ENCODE peak calls at places on chromosomes 11 and 22, in nine cellular contexts. One of them, this sample, is unnamed.

GRCh38 chr11:1830500-1831223 is 4.1 kb upstream of the SYT8 start:
- DNase-seq in HFF-Myc: no peak
- DNase-seq in osteoblast: peak; percentile 93
- DNase-seq in psoas muscle: no peak
- DNase-seq in choroid plexus epithelial cell: no peak
- DNase-seq in GM12865: peak; percentile 58
- DNase-seq in AG09309: no peak
- DNase-seq in bronchial epithelial cell: peak; percentile 96
- DNase-seq in tibial nerve: no peak
- DNase-seq in this sample: peak; percentile 45

GRCh38 chr22:47309476-47309875 is 547.0 kb downstream of the TBC1D22A start:
- DNase-seq in HFF-Myc: no peak
- DNase-seq in choroid plexus epithelial cell: no peak
- DNase-seq in tibial nerve: no peak
- DNase-seq in osteoblast: no peak
- DNase-seq in AG09309: no peak
- DNase-seq in psoas muscle: no peak
- DNase-seq in bronchial epithelial cell: no peak
- DNase-seq in GM12865: no peak
- DNase-seq in this sample: no peak

GRCh38 chr22:16601437-16602223 is 9.0 kb upstream of the CCT8L2 start:
- DNase-seq in psoas muscle: no peak
- DNase-seq in tibial nerve: no peak
- DNase-seq in GM12865: no peak
- DNase-seq in HFF-Myc: no peak
- DNase-seq in osteoblast: no peak
- DNase-seq in AG09309: no peak
- DNase-seq in bronchial epithelial cell: no peak
- DNase-seq in choroid plexus epithelial cell: no peak
- DNase-seq in this sample: no peak

GRCh38 chr22:35380537-35381423 is at the start of gene HMOX1:
- DNase-seq in psoas muscle: peak; percentile 97
- DNase-seq in bronchial epithelial cell: peak; percentile 61
- DNase-seq in GM12865: peak; percentile 91
- DNase-seq in HFF-Myc: peak; percentile 20
- DNase-seq in osteoblast: peak; percentile 97
- DNase-seq in tibial nerve: peak; percentile 90
- DNase-seq in AG09309: peak; percentile 71
- DNase-seq in choroid plexus epithelial cell: peak; percentile 91
- DNase-seq in this sample: peak; percentile 92

GRCh38 chr22:36430863-36431262 is 43.1 kb upstream of the MYH9 start:
- DNase-seq in tibial nerve: no peak
- DNase-seq in HFF-Myc: no peak
- DNase-seq in osteoblast: peak; percentile 76
- DNase-seq in GM12865: no peak
- DNase-seq in psoas muscle: no peak
- DNase-seq in bronchial epithelial cell: no peak
- DNase-seq in AG09309: no peak
- DNase-seq in choroid plexus epithelial cell: peak; percentile 47
- DNase-seq in this sample: no peak

GRCh38 chr11:94884322-94884721 is 89.0 kb downstream of the CWC15 start:
- DNase-seq in choroid plexus epithelial cell: no peak
- DNase-seq in psoas muscle: no peak
- DNase-seq in bronchial epithelial cell: no peak
- DNase-seq in GM12865: no peak
- DNase-seq in AG09309: no peak
- DNase-seq in tibial nerve: no peak
- DNase-seq in osteoblast: no peak
- DNase-seq in HFF-Myc: no peak
- DNase-seq in this sample: peak; percentile 38

GRCh38 chr11:39965701-39966100 is 1493.8 kb downstream of the LRRC4C start:
- DNase-seq in tibial nerve: no peak
- DNase-seq in choroid plexus epithelial cell: no peak
- DNase-seq in osteoblast: no peak
- DNase-seq in psoas muscle: no peak
- DNase-seq in AG09309: no peak
- DNase-seq in HFF-Myc: no peak
- DNase-seq in GM12865: no peak
- DNase-seq in bronchial epithelial cell: no peak
- DNase-seq in this sample: no peak

GRCh38 chr11:77283101-77283500 is 18.4 kb downstream of the GDPD4 start:
- DNase-seq in GM12865: no peak
- DNase-seq in choroid plexus epithelial cell: no peak
- DNase-seq in tibial nerve: no peak
- DNase-seq in psoas muscle: no peak
- DNase-seq in AG09309: no peak
- DNase-seq in HFF-Myc: no peak
- DNase-seq in osteoblast: no peak
- DNase-seq in bronchial epithelial cell: no peak
- DNase-seq in this sample: no peak

GRCh38 chr11:85123752-85124231 is 503.4 kb downstream of the DLG2 start:
- DNase-seq in tibial nerve: no peak
- DNase-seq in osteoblast: peak; percentile 35
- DNase-seq in HFF-Myc: no peak
- DNase-seq in psoas muscle: no peak
- DNase-seq in bronchial epithelial cell: no peak
- DNase-seq in GM12865: peak; percentile 68
- DNase-seq in AG09309: no peak
- DNase-seq in choroid plexus epithelial cell: no peak
- DNase-seq in this sample: no peak

GRCh38 chr11:68889948-68890446 is 13.6 kb downstream of the MRPL21 start:
- DNase-seq in tibial nerve: peak; percentile 62
- DNase-seq in HFF-Myc: peak; percentile 98
- DNase-seq in choroid plexus epithelial cell: peak; percentile 89
- DNase-seq in psoas muscle: peak; percentile 69
- DNase-seq in AG09309: peak; percentile 74
- DNase-seq in GM12865: no peak
- DNase-seq in osteoblast: peak; percentile 88
- DNase-seq in bronchial epithelial cell: no peak
- DNase-seq in this sample: peak; percentile 87

GRCh38 chr11:134040386-134041297 is 28.2 kb upstream of the JAM3 start:
- DNase-seq in tibial nerve: no peak
- DNase-seq in GM12865: no peak
- DNase-seq in psoas muscle: no peak
- DNase-seq in choroid plexus epithelial cell: peak; percentile 35
- DNase-seq in AG09309: no peak
- DNase-seq in osteoblast: peak; percentile 85
- DNase-seq in HFF-Myc: no peak
- DNase-seq in bronchial epithelial cell: peak; percentile 58
- DNase-seq in this sample: no peak

GRCh38 chr11:115159122-115159665 is 345.0 kb downstream of the CADM1 start:
- DNase-seq in bronchial epithelial cell: no peak
- DNase-seq in osteoblast: no peak
- DNase-seq in psoas muscle: no peak
- DNase-seq in tibial nerve: no peak
- DNase-seq in choroid plexus epithelial cell: no peak
- DNase-seq in AG09309: no peak
- DNase-seq in HFF-Myc: no peak
- DNase-seq in GM12865: no peak
- DNase-seq in this sample: no peak

GRCh38 chr11:65310756-65311155 is 3.9 kb upstream of the CDC42EP2 start:
- DNase-seq in HFF-Myc: no peak
- DNase-seq in choroid plexus epithelial cell: no peak
- DNase-seq in GM12865: no peak
- DNase-seq in tibial nerve: no peak
- DNase-seq in AG09309: no peak
- DNase-seq in psoas muscle: peak; percentile 71
- DNase-seq in bronchial epithelial cell: no peak
- DNase-seq in osteoblast: peak; percentile 29
- DNase-seq in this sample: no peak

GRCh38 chr11:69697861-69698260 is 6.0 kb downstream of the FGF19 start:
- DNase-seq in GM12865: no peak
- DNase-seq in choroid plexus epithelial cell: no peak
- DNase-seq in HFF-Myc: no peak
- DNase-seq in psoas muscle: no peak
- DNase-seq in AG09309: no peak
- DNase-seq in bronchial epithelial cell: no peak
- DNase-seq in tibial nerve: no peak
- DNase-seq in osteoblast: peak; percentile 59
- DNase-seq in this sample: no peak

GRCh38 chr11:10058356-10058755 is 235.7 kb downstream of the SBF2 start:
- DNase-seq in AG09309: no peak
- DNase-seq in psoas muscle: no peak
- DNase-seq in HFF-Myc: no peak
- DNase-seq in osteoblast: peak; percentile 13
- DNase-seq in choroid plexus epithelial cell: peak; percentile 32
- DNase-seq in tibial nerve: no peak
- DNase-seq in GM12865: no peak
- DNase-seq in bronchial epithelial cell: peak; percentile 21
- DNase-seq in this sample: no peak

GRCh38 chr11:22343411-22344032 is 5.3 kb downstream of the SLC17A6 start:
- DNase-seq in AG09309: no peak
- DNase-seq in osteoblast: no peak
- DNase-seq in psoas muscle: no peak
- DNase-seq in choroid plexus epithelial cell: no peak
- DNase-seq in bronchial epithelial cell: no peak
- DNase-seq in HFF-Myc: no peak
- DNase-seq in GM12865: no peak
- DNase-seq in tibial nerve: no peak
- DNase-seq in this sample: peak; percentile 78
- TF ChIP-seq CTCF in AG09309: no peak
- TF ChIP-seq CTCF in osteoblast: no peak
- TF ChIP-seq CTCF in psoas muscle: no peak
- TF ChIP-seq CTCF in choroid plexus epithelial cell: no peak
- TF ChIP-seq CTCF in bronchial epithelial cell: no peak
- TF ChIP-seq CTCF in HFF-Myc: no peak
- TF ChIP-seq CTCF in GM12865: no peak
- TF ChIP-seq CTCF in tibial nerve: no peak
- TF ChIP-seq CTCF in this sample: no peak

DNA sequence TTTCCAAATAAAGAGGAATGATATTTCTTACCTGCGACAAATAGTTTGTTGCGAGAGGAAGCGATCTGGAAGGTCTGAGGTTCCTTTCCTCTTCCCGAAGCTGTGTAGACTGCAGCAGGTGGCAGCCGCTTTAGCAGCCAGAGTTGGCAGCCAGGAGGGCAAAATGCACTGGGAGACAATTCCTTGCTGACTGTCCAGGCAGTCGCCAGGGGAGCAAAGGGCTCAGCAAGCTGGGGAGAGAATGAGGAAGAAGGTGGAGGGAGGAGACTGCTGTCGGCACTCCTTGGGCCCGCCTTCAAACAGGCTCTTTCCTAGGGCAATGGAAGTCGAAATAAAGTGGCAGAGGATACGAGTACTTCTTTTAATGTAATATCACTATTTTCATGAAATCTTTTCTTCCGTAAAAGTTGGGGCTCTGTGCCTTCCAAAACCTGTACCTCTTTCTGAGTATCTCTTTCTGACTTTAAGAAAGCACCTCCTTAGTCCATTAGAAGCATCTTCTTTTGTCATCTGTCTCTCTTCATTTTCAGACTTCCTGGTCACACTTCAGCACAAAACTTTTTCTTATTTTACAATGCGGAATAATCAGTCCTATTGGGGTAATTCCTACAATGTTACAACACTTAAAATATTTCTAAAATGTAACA is at the start of gene IL18:
- DNase-seq in AG09309: no peak
- DNase-seq in HFF-Myc: no peak
- DNase-seq in choroid plexus epithelial cell: peak; percentile 21
- DNase-seq in tibial nerve: peak; percentile 33
- DNase-seq in GM12865: no peak
- DNase-seq in psoas muscle: peak; percentile 79
- DNase-seq in bronchial epithelial cell: peak; percentile 74
- DNase-seq in osteoblast: no peak
- DNase-seq in this sample: peak; percentile 75
- H3K4me3 ChIP-seq in AG09309: no peak within 1 kb of the TSS
- H3K4me3 ChIP-seq in HFF-Myc: no peak within 1 kb of the TSS
- H3K4me3 ChIP-seq in choroid plexus epithelial cell: peak within 1 kb of the TSS; percentile 37
- H3K4me3 ChIP-seq in tibial nerve: peak within 1 kb of the TSS; percentile 13
- H3K4me3 ChIP-seq in GM12865: no peak within 1 kb of the TSS
- H3K4me3 ChIP-seq in psoas muscle: peak within 1 kb of the TSS; percentile 69
- H3K4me3 ChIP-seq in bronchial epithelial cell: peak within 1 kb of the TSS; percentile 43
- H3K4me3 ChIP-seq in osteoblast: no peak within 1 kb of the TSS
- H3K4me3 ChIP-seq in this sample: no peak within 1 kb of the TSS

GRCh38 chr22:20992056-20992442 is 9.9 kb downstream of the THAP7 start:
- DNase-seq in GM12865: no peak
- DNase-seq in choroid plexus epithelial cell: no peak
- DNase-seq in osteoblast: no peak
- DNase-seq in AG09309: no peak
- DNase-seq in tibial nerve: no peak
- DNase-seq in psoas muscle: no peak
- DNase-seq in HFF-Myc: no peak
- DNase-seq in bronchial epithelial cell: no peak
- DNase-seq in this sample: no peak

GRCh38 chr22:20993304-20994127 is 8.4 kb downstream of the THAP7 start:
- DNase-seq in HFF-Myc: no peak
- DNase-seq in AG09309: no peak
- DNase-seq in GM12865: no peak
- DNase-seq in choroid plexus epithelial cell: no peak
- DNase-seq in psoas muscle: no peak
- DNase-seq in bronchial epithelial cell: no peak
- DNase-seq in tibial nerve: no peak
- DNase-seq in osteoblast: peak; percentile 70
- DNase-seq in this sample: no peak

GRCh38 chr22:20991252-20992055 is 9.4 kb downstream of the LZTR1 start:
- DNase-seq in tibial nerve: no peak
- DNase-seq in choroid plexus epithelial cell: no peak
- DNase-seq in GM12865: no peak
- DNase-seq in bronchial epithelial cell: no peak
- DNase-seq in AG09309: no peak
- DNase-seq in HFF-Myc: no peak
- DNase-seq in psoas muscle: no peak
- DNase-seq in osteoblast: peak; percentile 80
- DNase-seq in this sample: no peak

GRCh38 chr22:20994128-20994901 is 7.6 kb downstream of the THAP7 start:
- DNase-seq in bronchial epithelial cell: no peak
- DNase-seq in choroid plexus epithelial cell: no peak
- DNase-seq in tibial nerve: no peak
- DNase-seq in psoas muscle: no peak
- DNase-seq in HFF-Myc: no peak
- DNase-seq in osteoblast: no peak
- DNase-seq in AG09309: no peak
- DNase-seq in GM12865: no peak
- DNase-seq in this sample: no peak

GRCh38 chr22:20992456-20993303 is 9.2 kb downstream of the THAP7 start:
- DNase-seq in bronchial epithelial cell: no peak
- DNase-seq in AG09309: no peak
- DNase-seq in psoas muscle: no peak
- DNase-seq in choroid plexus epithelial cell: no peak
- DNase-seq in osteoblast: no peak
- DNase-seq in tibial nerve: no peak
- DNase-seq in HFF-Myc: no peak
- DNase-seq in GM12865: no peak
- DNase-seq in this sample: no peak
- TF ChIP-seq CTCF in bronchial epithelial cell: no peak
- TF ChIP-seq CTCF in AG09309: no peak
- TF ChIP-seq CTCF in psoas muscle: no peak
- TF ChIP-seq CTCF in choroid plexus epithelial cell: no peak
- TF ChIP-seq CTCF in osteoblast: no peak
- TF ChIP-seq CTCF in tibial nerve: no peak
- TF ChIP-seq CTCF in HFF-Myc: no peak
- TF ChIP-seq CTCF in GM12865: no peak
- TF ChIP-seq CTCF in this sample: no peak

DNA sequence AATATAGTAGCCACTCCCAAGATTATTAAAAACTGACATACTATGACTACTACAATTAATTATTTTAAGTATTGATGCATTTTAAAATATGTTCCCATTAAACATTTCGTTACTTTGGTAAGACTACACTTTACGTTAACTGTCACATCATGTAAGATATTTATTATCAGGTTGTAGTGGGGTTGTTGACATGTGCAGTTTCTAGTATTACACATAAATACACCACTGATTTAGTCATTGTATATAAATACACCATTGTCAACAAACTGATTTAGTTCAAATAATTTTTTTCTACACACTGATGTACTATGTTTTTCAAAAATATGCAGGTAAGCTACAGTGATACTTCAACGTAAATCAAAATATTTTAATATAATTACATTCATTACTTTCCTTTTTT is 11.5 kb downstream of the ST13 start:
- DNase-seq in bronchial epithelial cell: no peak
- DNase-seq in osteoblast: peak; percentile 41
- DNase-seq in GM12865: no peak
- DNase-seq in HFF-Myc: no peak
- DNase-seq in AG09309: no peak
- DNase-seq in choroid plexus epithelial cell: no peak
- DNase-seq in psoas muscle: no peak
- DNase-seq in tibial nerve: no peak
- DNase-seq in this sample: no peak
- H3K4me3 ChIP-seq in bronchial epithelial cell: no peak overlapping the region
- H3K4me3 ChIP-seq in osteoblast: no peak overlapping the region
- H3K4me3 ChIP-seq in GM12865: no peak overlapping the region
- H3K4me3 ChIP-seq in HFF-Myc: no peak overlapping the region
- H3K4me3 ChIP-seq in AG09309: no peak overlapping the region
- H3K4me3 ChIP-seq in choroid plexus epithelial cell: no peak overlapping the region
- H3K4me3 ChIP-seq in psoas muscle: no peak overlapping the region
- H3K4me3 ChIP-seq in tibial nerve: no peak overlapping the region
- H3K4me3 ChIP-seq in this sample: no peak overlapping the region